ENCODE peak calls at places on chromosomes 11 and 22, in four cellular contexts. Q is naive thymus-derived CD4-positive, alpha-beta T cell; C is lower lobe of right lung; D is stomach. W is an unnamed sample.
A peak's percentile ranks its signal among the peaks of the same experiment; 100 is the strongest.

GRCh38 chr22:38437416-38437815 is 17.6 kb downstream of the KCNJ4 start:
- DNase-seq in Q (no peak), C (no peak), D (no peak), W (no peak)

GRCh38 chr11:95335989-95336388 is 105.0 kb upstream of the SESN3 start:
- DNase-seq in Q (no peak), C (no peak), D (no peak), W (no peak)

GRCh38 chr11:67062526-67063373 is 6.1 kb downstream of the RHOD start:
- DNase-seq in Q (no peak), C (no peak), D (peak; percentile 56), W (peak; percentile 60)

GRCh38 chr11:8289426-8290047 is 25.9 kb upstream of the LMO1 start:
- DNase-seq in Q (no peak), C (no peak), D (no peak), W (no peak)

GRCh38 chr11:47478651-47479329 is 29.9 kb upstream of the RAPSN start:
- DNase-seq in Q (no peak), C (no peak), D (no peak), W (peak; percentile 23)

GRCh38 chr11:130076774-130077481 is 7.2 kb downstream of the APLP2 start:
- DNase-seq in Q (no peak), C (no peak), D (no peak), W (no peak)

GRCh38 chr22:22755778-22756100 is 111.3 kb downstream of the GGTLC2 start:
- DNase-seq in Q (no peak), C (no peak), D (no peak), W (no peak)

GRCh38 chr11:17746096-17746495 is 11.5 kb downstream of the KCNC1 start:
- DNase-seq in Q (no peak), C (no peak), D (no peak), W (peak; percentile 38)

GRCh38 chr11:910589-911030 is at the start of gene CHID1:
- DNase-seq in Q (peak; percentile 73), C (peak; percentile 90), D (peak; percentile 91), W (peak; percentile 96)

GRCh38 chr11:78564037-78564888 is 10.4 kb downstream of the NARS2 start:
- DNase-seq in Q (peak; percentile 60), C (no peak), D (no peak), W (no peak)

DNA sequence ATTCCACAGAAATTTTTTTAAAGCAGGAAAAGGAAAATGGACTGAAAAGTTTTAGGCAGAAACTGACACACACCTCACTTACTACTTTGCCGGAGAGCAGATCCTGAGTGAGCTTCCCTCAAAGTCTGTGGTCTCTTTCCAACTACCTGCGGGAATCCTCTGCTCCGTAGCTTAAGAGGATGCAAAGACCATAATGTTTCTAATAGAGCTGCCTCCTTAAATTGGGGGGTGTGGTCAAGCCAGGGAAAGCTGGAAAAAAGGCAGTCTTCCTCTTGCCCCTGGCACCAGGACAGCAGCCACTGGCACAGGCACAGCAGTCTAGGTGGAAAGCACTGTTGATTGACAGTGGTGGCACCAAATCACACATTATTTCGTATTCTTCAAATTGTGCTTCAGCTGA is at the start of gene ETS1:
- DNase-seq in Q (no peak), C (no peak), D (peak; percentile 44), W (no peak)
- H3K27me3 ChIP-seq in Q (no peaks in the 10 kb centered on the region), C (no peaks in the 10 kb centered on the region), D (no peaks in the 10 kb centered on the region), W (no peaks in the 10 kb centered on the region)

GRCh38 chr11:125393331-125393730 is 102.7 kb downstream of the FEZ1 start:
- DNase-seq in Q (no peak), C (no peak), D (no peak), W (no peak)

GRCh38 chr11:125384825-125385224 is 111.2 kb downstream of the FEZ1 start:
- DNase-seq in Q (no peak), C (no peak), D (no peak), W (peak; percentile 6)

GRCh38 chr11:125390949-125391348 is 105.1 kb downstream of the FEZ1 start:
- DNase-seq in Q (no peak), C (no peak), D (no peak), W (no peak)

GRCh38 chr11:125387991-125388390 is 108.1 kb downstream of the FEZ1 start:
- DNase-seq in Q (no peak), C (no peak), D (no peak), W (no peak)

GRCh38 chr11:125389339-125390166 is 106.5 kb downstream of the FEZ1 start:
- DNase-seq in Q (no peak), C (no peak), D (no peak), W (no peak)
- H3K27me3 ChIP-seq in Q (no peaks in the 10 kb centered on the region), C (peaks cover 6% of the 10 kb centered on the region), D (no peaks in the 10 kb centered on the region), W (no peaks in the 10 kb centered on the region)

GRCh38 chr22:49617866-49618688 is 209.6 kb downstream of the BRD1 start:
- DNase-seq in Q (no peak), C (no peak), D (no peak), W (peak; percentile 69)

GRCh38 chr22:49617264-49617663 is 210.4 kb downstream of the BRD1 start:
- DNase-seq in Q (no peak), C (no peak), D (no peak), W (peak; percentile 66)

GRCh38 chr22:49618689-49618953 is 209.1 kb downstream of the BRD1 start:
- DNase-seq in Q (no peak), C (no peak), D (no peak), W (no peak)

GRCh38 chr22:49614966-49615965 is 212.4 kb downstream of the BRD1 start:
- DNase-seq in Q (no peak), C (peak; percentile 38), D (no peak), W (peak; percentile 66)

DNA sequence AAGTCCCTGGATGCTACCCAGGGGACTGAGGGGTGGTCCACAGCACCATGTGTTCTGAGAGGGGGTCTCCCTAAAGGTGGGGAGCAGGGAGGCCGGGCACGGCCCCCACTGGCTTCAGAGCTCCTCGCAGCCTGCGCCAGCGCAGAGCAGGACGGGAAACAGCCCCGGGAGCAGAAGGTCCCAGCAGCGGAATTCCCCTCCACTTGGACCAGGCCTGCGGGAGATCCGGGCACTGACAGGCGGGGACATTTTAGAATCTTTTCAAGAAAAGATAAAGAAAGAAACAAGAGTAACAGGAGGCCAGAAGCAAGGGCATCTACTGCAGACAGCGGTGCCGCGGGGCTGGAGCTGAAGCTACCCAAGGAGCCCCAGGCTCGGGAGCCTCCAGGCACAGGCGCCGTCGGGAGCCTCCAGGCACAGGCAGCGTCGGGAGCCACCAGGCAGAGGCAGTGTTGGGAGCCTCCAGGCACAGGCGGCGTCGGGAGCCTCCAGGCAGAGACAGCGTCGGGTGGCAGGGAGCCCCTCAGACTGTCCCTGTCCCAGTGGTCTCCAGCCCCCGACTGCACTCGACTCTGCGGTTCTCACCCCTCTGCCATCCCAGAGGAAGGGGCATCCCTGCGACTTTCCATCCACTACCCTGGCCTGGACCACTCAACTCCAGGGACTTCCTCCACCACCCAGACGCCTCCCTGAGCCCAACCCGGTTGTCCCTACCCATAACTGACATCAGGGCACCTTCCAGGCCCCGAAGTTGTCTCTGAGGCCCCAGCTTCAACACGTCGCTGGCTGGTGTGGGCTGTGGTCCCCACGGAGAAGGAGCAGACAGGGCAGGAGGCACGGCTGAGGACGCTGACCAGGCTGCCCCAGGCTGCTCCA is 211.1 kb downstream of the BRD1 start:
- DNase-seq in Q (no peak), C (peak; percentile 38), D (no peak), W (peak; percentile 65)
- H3K27me3 ChIP-seq in Q (no peaks in the 10 kb centered on the region), C (no peaks in the 10 kb centered on the region), D (no peaks in the 10 kb centered on the region), W (no peaks in the 10 kb centered on the region)

DNA sequence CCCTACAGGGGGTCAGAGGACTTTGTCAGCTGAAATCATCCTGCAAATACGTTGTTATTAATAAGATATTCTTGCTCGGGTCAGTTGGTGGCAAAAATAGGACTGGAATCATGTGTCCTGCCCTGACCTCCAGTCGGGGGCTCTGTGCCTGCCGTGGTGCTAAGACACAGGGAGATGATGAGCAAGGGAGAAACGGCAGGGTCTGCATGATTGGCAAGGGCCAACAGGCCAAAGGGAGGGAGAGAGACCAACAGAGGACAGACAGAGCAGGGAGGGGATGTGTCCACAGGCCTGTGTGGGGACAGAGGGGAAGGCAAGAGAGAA is 10.4 kb upstream of the TSKU start:
- DNase-seq in Q (no peak), C (no peak), D (no peak), W (peak; percentile 21)
- H3K27me3 ChIP-seq in Q (no peaks in the 10 kb centered on the region), C (no peaks in the 10 kb centered on the region), D (no peaks in the 10 kb centered on the region), W (no peaks in the 10 kb centered on the region)

GRCh38 chr22:42719656-42720262 is 911 bp downstream of the A4GALT start:
- DNase-seq in Q (no peak), C (no peak), D (no peak), W (no peak)

GRCh38 chr22:42719133-42719532 is 1.5 kb downstream of the A4GALT start:
- DNase-seq in Q (no peak), C (no peak), D (no peak), W (no peak)

GRCh38 chr22:42724062-42724461 is 3.4 kb upstream of the A4GALT start:
- DNase-seq in Q (no peak), C (no peak), D (no peak), W (no peak)

GRCh38 chr22:42720263-42721044 is at the start of gene A4GALT:
- DNase-seq in Q (no peak), C (no peak), D (no peak), W (peak; percentile 84)

GRCh38 chr22:42721045-42721434 is 370 bp upstream of the A4GALT start:
- DNase-seq in Q (no peak), C (no peak), D (no peak), W (no peak)
- H3K27me3 ChIP-seq in Q (peaks cover 12% of the 10 kb centered on the region), C (peaks cover 14% of the 10 kb centered on the region), D (peaks cover 14% of the 10 kb centered on the region), W (no peaks in the 10 kb centered on the region)

GRCh38 chr22:25282671-25283561 is 63.5 kb downstream of the CRYBB2 start:
- DNase-seq in Q (no peak), C (no peak), D (no peak), W (no peak)
- H3K27me3 ChIP-seq in Q (peaks cover 5% of the 10 kb centered on the region), C (peaks cover 40% of the 10 kb centered on the region), D (peaks cover 49% of the 10 kb centered on the region), W (no peaks in the 10 kb centered on the region)

GRCh38 chr11:2173761-2174160 is 2.1 kb upstream of the TH start:
- DNase-seq in Q (no peak), C (no peak), D (no peak), W (no peak)

GRCh38 chr11:2171531-2171930 is at the start of gene TH:
- DNase-seq in Q (no peak), C (no peak), D (no peak), W (no peak)

GRCh38 chr11:2174361-2174760 is 2.7 kb upstream of the TH start:
- DNase-seq in Q (no peak), C (no peak), D (no peak), W (no peak)

GRCh38 chr11:2172676-2173075 is 1.1 kb upstream of the TH start:
- DNase-seq in Q (no peak), C (no peak), D (no peak), W (no peak)

DNA sequence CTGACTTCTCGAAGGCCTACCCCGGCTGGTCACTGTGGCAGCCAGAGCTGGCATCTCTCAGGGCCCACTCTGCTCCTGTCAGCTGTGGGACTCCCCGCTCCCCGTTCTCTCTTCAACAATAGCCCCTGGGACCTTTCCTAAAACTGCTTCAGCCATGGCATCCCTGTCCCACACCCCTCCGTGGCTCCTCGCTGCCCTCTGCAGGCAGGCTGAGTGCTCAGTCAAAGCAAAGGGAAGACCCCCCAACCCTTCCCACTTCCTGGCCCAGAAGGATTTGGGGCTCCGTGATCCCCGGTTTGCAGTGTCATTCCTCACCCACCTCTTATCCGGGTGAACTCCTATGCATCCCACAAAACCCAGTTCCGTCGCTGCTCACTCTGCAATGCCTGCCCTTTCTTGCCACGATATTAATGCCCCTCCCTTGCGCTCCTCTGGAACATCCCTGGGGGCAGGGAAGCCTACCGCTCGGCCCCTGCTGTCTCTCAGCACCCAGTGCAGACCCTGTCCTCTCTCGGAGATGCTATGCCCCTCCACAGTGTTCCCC is 1.6 kb upstream of the TH start:
- DNase-seq in Q (no peak), C (no peak), D (no peak), W (no peak)
- H3K27me3 ChIP-seq in Q (no peaks in the 10 kb centered on the region), C (peaks cover 20% of the 10 kb centered on the region), D (peaks cover 5% of the 10 kb centered on the region), W (no peaks in the 10 kb centered on the region)

W was measured in aorta.